ENCODE peak calls at places on chromosome X, in seven cellular contexts. C is MM.1S, W is aorta, N is GM23338, G is heart right ventricle, A is neural progenitor cell, B is dorsolateral prefrontal cortex. Q is an unnamed sample.

GRCh38 chrX:111375747-111376146 is 36.2 kb downstream of the DCX start:
- DNase-seq in A (peak), N (peak), W (no peak), G (no peak), B (no peak), C (no peak), Q (no peak)

GRCh38 chrX:129347291-129347690 is 176.0 kb downstream of the SMARCA1 start:
- DNase-seq in G (no peak), W (no peak), C (no peak), N (peak), B (no peak), A (peak), Q (no peak)

GRCh38 chrX:7926914-7927258 is 327 bp downstream of the PNPLA4 start:
- DNase-seq in W (no peak), C (no peak), N (no peak), B (no peak), A (no peak), G (no peak), Q (no peak)

GRCh38 chrX:153703036-153703370 is 15.3 kb downstream of the SLC6A8 start:
- DNase-seq in N (no peak), C (no peak), B (no peak), W (no peak), G (no peak), A (no peak), Q (peak)

GRCh38 chrX:119155416-119156035 is 27.9 kb upstream of the KIAA1210 start:
- DNase-seq in A (no peak), G (no peak), N (no peak), W (no peak), B (no peak), C (no peak), Q (no peak)

GRCh38 chrX:102712967-102713677 is 874 bp downstream of the GPRASP2 start:
- DNase-seq in W (peak), B (peak), A (peak), N (peak), C (no peak), G (peak), Q (no peak)

GRCh38 chrX:150643271-150643670 is 49.9 kb upstream of the MTMR1 start:
- DNase-seq in B (no peak), W (no peak), A (no peak), G (no peak), N (no peak), C (no peak), Q (no peak)

GRCh38 chrX:132025085-132025484 is 2.0 kb downstream of the STK26 start:
- DNase-seq in W (no peak), C (no peak), G (no peak), B (no peak), A (peak), N (no peak), Q (no peak)

GRCh38 chrX:21932277-21932996 is 8.1 kb upstream of the SMS start:
- DNase-seq in G (no peak), N (no peak), A (no peak), W (peak), C (no peak), B (no peak), Q (peak)

GRCh38 chrX:136892412-136892811 is 11.9 kb upstream of the RBMX start:
- DNase-seq in B (no peak), G (no peak), C (no peak), N (no peak), W (no peak), A (no peak), Q (no peak)

GRCh38 chrX:17613979-17614572 is 123.2 kb upstream of the SCML1 start:
- DNase-seq in G (no peak), N (no peak), A (no peak), W (no peak), C (peak), B (no peak), Q (no peak)

GRCh38 chrX:103170216-103170615 is 44.7 kb upstream of the BEX4 start:
- DNase-seq in B (no peak), G (no peak), W (no peak), A (no peak), C (no peak), N (no peak), Q (no peak)

GRCh38 chrX:115559672-115560071 is 1.3 kb upstream of the PLS3 start:
- DNase-seq in W (no peak), A (no peak), B (no peak), C (no peak), G (no peak), N (no peak), Q (no peak)

GRCh38 chrX:1300449-1300848 is 31.8 kb downstream of the CSF2RA start:
- DNase-seq in W (no peak), B (no peak), A (no peak), N (peak), G (no peak), C (no peak), Q (no peak)

GRCh38 chrX:11290673-11291072 is 2.5 kb upstream of the AMELX start:
- DNase-seq in B (no peak), W (no peak), N (no peak), C (peak), A (no peak), G (no peak), Q (no peak)
- H3K27ac ChIP-seq in B (no peak), W (no peak), N (no peak), C (peak), A (no peak), G (no peak), Q (no peak)

GRCh38 chrX:15514279-15514678 is 13.7 kb downstream of the BMX start:
- DNase-seq in B (no peak), G (no peak), A (no peak), W (no peak), C (no peak), N (no peak), Q (no peak)

GRCh38 chrX:15511563-15511962 is 11.0 kb downstream of the BMX start:
- DNase-seq in W (no peak), C (no peak), N (peak), G (no peak), B (no peak), A (peak), Q (no peak)

GRCh38 chrX:15515931-15516330 is 15.3 kb downstream of the BMX start:
- DNase-seq in N (peak), G (peak), A (no peak), W (no peak), B (no peak), C (no peak), Q (no peak)

GRCh38 chrX:15509845-15510244 is 9.2 kb downstream of the BMX start:
- DNase-seq in G (no peak), N (no peak), C (no peak), B (no peak), W (no peak), A (no peak), Q (no peak)

GRCh38 chrX:15512401-15512965 is 11.9 kb downstream of the BMX start:
- DNase-seq in W (no peak), G (no peak), N (no peak), B (no peak), A (no peak), C (no peak), Q (no peak)
- H3K27ac ChIP-seq in W (no peak), G (no peak), N (no peak), B (no peak), A (no peak), C (no peak), Q (no peak)

GRCh38 chrX:75273483-75273882 is 402 bp upstream of the UPRT start:
- DNase-seq in B (no peak), A (no peak), W (no peak), C (no peak), N (no peak), G (no peak), Q (no peak)
- H3K27ac ChIP-seq in B (peak), A (no peak), W (peak), C (peak), N (no peak), G (peak), Q (peak)

GRCh38 chrX:40144576-40144975 is 46.8 kb upstream of the BCOR start:
- DNase-seq in C (no peak), N (peak), B (no peak), W (no peak), A (peak), G (no peak), Q (no peak)

GRCh38 chrX:40146471-40147398 is 49.0 kb upstream of the BCOR start:
- DNase-seq in A (peak), G (no peak), W (peak), B (no peak), C (no peak), N (peak), Q (no peak)

GRCh38 chrX:40147399-40148188 is 49.8 kb upstream of the BCOR start:
- DNase-seq in A (peak), N (peak), C (no peak), G (no peak), B (no peak), W (no peak), Q (no peak)

GRCh38 chrX:40145001-40145631 is 47.4 kb upstream of the BCOR start:
- DNase-seq in N (peak), G (no peak), B (no peak), A (peak), W (no peak), C (no peak), Q (no peak)

GRCh38 chrX:40145670-40146470 is 48.1 kb upstream of the BCOR start:
- DNase-seq in C (no peak), B (no peak), A (peak), W (no peak), N (no peak), G (no peak), Q (no peak)
- H3K27ac ChIP-seq in C (no peak), B (no peak), A (no peak), W (no peak), N (no peak), G (peak), Q (no peak)

DNA sequence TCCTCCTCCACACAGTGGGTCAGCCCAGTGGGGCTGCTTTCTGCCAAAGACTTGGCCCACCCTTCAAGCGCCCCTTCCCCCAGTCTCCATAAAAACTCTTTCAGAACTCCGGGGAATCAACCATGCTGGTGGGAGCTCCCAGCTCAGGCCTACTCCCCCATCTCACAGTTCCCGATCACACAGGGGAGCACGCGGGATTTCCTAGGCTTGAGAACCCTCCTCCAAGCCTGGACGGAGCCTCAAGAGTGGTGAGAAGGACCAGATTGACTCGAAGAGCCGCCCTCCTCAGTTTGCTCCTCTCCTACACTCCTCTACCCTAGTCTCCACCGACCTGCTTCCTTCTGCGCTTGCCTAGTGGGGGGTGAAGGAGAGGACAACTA is 77.4 kb downstream of the RLIM start:
- DNase-seq in C (no peak), W (no peak), G (peak), B (peak), A (no peak), N (peak), Q (no peak)
- H3K27ac ChIP-seq in C (no peak), W (peak), G (peak), B (peak), A (no peak), N (no peak), Q (peak)

GRCh38 chrX:53094584-53094908 is 604 bp downstream of the KANTR start:
- DNase-seq in G (no peak), W (no peak), N (no peak), B (no peak), C (no peak), A (no peak), Q (no peak)
- H3K27ac ChIP-seq in G (peak), W (peak), N (no peak), B (peak), C (peak), A (peak), Q (peak)

DNA sequence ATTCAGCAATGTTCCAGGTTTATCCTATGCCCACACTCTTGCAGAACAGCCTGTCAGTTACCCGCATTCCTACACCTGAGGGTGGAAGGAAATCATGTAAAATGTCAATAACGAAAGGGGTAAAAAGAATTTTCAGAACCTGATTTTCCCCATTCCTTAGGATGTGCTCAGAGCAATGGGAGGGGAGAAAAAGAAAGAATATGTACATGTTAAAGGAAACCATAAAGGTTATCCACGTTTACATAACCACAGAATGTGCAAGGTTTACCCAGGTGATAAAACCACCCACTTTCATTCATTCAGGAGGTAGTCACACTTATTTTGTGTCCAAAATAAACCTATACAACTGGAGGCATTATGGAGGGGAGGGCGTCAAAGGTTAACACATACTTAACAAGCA is 335.5 kb downstream of the ZNF674 start:
- DNase-seq in A (no peak), B (no peak), N (no peak), G (no peak), W (no peak), C (no peak), Q (no peak)
- H3K27ac ChIP-seq in A (no peak), B (no peak), N (no peak), G (no peak), W (no peak), C (no peak), Q (no peak)

GRCh38 chrX:30150196-30150895 is 65.0 kb upstream of the MAGEB2 start:
- DNase-seq in B (no peak), W (no peak), N (no peak), A (no peak), C (no peak), G (no peak), Q (no peak)
- H3K27ac ChIP-seq in B (no peak), W (no peak), N (no peak), A (no peak), C (no peak), G (no peak), Q (no peak)

DNA sequence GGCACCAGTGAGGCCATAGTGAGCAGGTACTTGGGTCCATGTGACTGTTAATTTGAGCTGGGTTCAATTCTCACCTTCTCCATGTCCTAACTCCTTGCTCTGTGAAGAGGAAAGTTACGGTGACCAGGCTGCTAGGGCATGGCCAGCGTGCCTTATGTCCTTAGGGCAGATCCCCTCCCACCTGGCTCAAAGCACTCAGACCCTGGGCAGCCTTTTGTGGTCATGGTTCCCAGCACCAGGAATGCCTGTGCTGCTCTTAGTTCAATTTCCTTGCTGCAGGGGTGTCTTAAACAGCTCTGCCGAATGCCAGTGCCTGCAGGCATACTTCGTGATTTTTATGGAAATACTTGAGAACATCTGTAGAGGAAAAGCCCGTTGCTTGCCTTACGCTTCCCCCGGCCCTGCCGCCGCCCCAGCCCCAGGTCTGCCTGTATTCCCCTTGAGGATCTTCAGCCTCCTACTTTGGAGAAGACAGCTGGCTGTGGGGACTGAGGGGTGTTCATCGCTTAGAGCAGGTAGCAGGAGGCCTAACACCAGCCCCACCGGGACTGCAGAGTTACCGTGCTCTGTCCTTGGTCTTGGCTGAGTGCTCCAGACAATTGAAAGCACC is 3.1 kb upstream of the CDK16 start:
- DNase-seq in A (no peak), W (no peak), C (no peak), N (no peak), G (no peak), B (no peak), Q (no peak)
- H3K27ac ChIP-seq in A (peak), W (no peak), C (no peak), N (peak), G (no peak), B (no peak), Q (no peak)